ENCODE peak calls at places on chromosomes 6 and 20, in ten cellular contexts. F, H, R, O, J, U, C, Q, X and Z are unnamed samples.

GRCh38 chr6:159529820-159530405 is 163.1 kb downstream of the SOD2 start:
- DNase-seq in F (no peak), H (no peak), R (no peak), O (no peak), J (no peak), U (no peak), C (no peak), Q (no peak), X (no peak), Z (no peak)

GRCh38 chr6:30364591-30364990 is 19.6 kb downstream of the RPP21 start:
- DNase-seq in F (no peak), H (no peak), R (no peak), O (no peak), J (no peak), U (no peak), C (no peak), Q (no peak), X (no peak), Z (no peak)

GRCh38 chr20:20549267-20549612 is 163.2 kb downstream of the RALGAPA2 start:
- DNase-seq in F (no peak), H (no peak), R (no peak), O (peak), J (no peak), U (peak), C (peak), Q (peak), X (peak), Z (no peak)

GRCh38 chr20:53942121-53942816 is 128.1 kb downstream of the BCAS1 start:
- DNase-seq in F (no peak), H (no peak), R (no peak), O (no peak), J (no peak), U (no peak), C (peak), Q (no peak), X (no peak), Z (no peak)

GRCh38 chr20:13029687-13030510 is 21.1 kb downstream of the SPTLC3 start:
- DNase-seq in F (peak), H (peak), R (no peak), O (peak), J (no peak), U (peak), C (peak), Q (peak), X (no peak), Z (no peak)

GRCh38 chr6:111551521-111552231 is 54.0 kb downstream of the TRAF3IP2 start:
- DNase-seq in F (peak), H (no peak), R (no peak), O (peak), J (no peak), U (peak), C (no peak), Q (peak), X (peak), Z (peak)

GRCh38 chr20:46261456-46262253 is 46.6 kb downstream of the CDH22 start:
- DNase-seq in F (no peak), H (no peak), R (no peak), O (no peak), J (no peak), U (no peak), C (no peak), Q (no peak), X (no peak), Z (no peak)

GRCh38 chr6:90256698-90257485 is 39.8 kb downstream of the BACH2 start:
- DNase-seq in F (no peak), H (no peak), R (peak), O (no peak), J (no peak), U (no peak), C (peak), Q (peak), X (no peak), Z (no peak)

GRCh38 chr6:26250806-26251075 is 114.3 kb upstream of the BTN3A2 start:
- DNase-seq in F (peak), H (no peak), R (peak), O (no peak), J (no peak), U (peak), C (peak), Q (no peak), X (no peak), Z (no peak)

GRCh38 chr20:63128367-63128766 is 87.6 kb downstream of the YTHDF1 start:
- DNase-seq in F (no peak), H (peak), R (no peak), O (no peak), J (no peak), U (no peak), C (no peak), Q (no peak), X (no peak), Z (peak)